ENCODE peak calls at places on chromosomes 6 and 20, in six cellular contexts. F is right cardiac atrium; N is CD8-positive, alpha-beta memory T cell; S is psoas muscle; J is transverse colon; M is neuronal stem cell. E is an unnamed sample.

GRCh38 chr6:162712694-162713093 is 14.9 kb downstream of the PRKN start:
- DNase-seq in F (no peak), N (no peak), S (no peak), J (no peak), M (no peak), E (no peak)

GRCh38 chr6:80472276-80472675 is 365.8 kb downstream of the BCKDHB start:
- DNase-seq in F (no peak), N (no peak), S (no peak), J (no peak), M (no peak), E (no peak)

GRCh38 chr6:7673063-7673536 is 52.8 kb upstream of the BMP6 start:
- DNase-seq in F (peak; percentile 51), N (no peak), S (peak; percentile 70), J (peak; percentile 63), M (peak; percentile 26), E (no peak)

GRCh38 chr20:17936306-17936790 is 32.2 kb downstream of the SNX5 start:
- DNase-seq in F (no peak), N (no peak), S (no peak), J (no peak), M (no peak), E (no peak)

GRCh38 chr6:32109114-32109764 is at the start of gene TNXB:
- DNase-seq in F (peak; percentile 76), N (no peak), S (peak; percentile 80), J (peak; percentile 35), M (no peak), E (no peak)

GRCh38 chr20:3759884-3760283 is 7.7 kb downstream of the ADISSP start:
- DNase-seq in F (no peak), N (no peak), S (no peak), J (no peak), M (no peak), E (no peak)

GRCh38 chr20:51871943-51872342 is 69.6 kb upstream of the SALL4 start:
- DNase-seq in F (no peak), N (no peak), S (no peak), J (no peak), M (no peak), E (no peak)

GRCh38 chr6:111823831-111824607 is 49.2 kb downstream of the FYN start:
- DNase-seq in F (no peak), N (peak; percentile 57), S (no peak), J (no peak), M (no peak), E (no peak)

GRCh38 chr20:45154183-45154582 is 20.5 kb upstream of the PI3 start:
- DNase-seq in F (no peak), N (no peak), S (no peak), J (no peak), M (no peak), E (no peak)

GRCh38 chr6:84272298-84272697 is 44.9 kb upstream of the CEP162 start:
- DNase-seq in F (no peak), N (no peak), S (no peak), J (no peak), M (no peak), E (no peak)

DNA sequence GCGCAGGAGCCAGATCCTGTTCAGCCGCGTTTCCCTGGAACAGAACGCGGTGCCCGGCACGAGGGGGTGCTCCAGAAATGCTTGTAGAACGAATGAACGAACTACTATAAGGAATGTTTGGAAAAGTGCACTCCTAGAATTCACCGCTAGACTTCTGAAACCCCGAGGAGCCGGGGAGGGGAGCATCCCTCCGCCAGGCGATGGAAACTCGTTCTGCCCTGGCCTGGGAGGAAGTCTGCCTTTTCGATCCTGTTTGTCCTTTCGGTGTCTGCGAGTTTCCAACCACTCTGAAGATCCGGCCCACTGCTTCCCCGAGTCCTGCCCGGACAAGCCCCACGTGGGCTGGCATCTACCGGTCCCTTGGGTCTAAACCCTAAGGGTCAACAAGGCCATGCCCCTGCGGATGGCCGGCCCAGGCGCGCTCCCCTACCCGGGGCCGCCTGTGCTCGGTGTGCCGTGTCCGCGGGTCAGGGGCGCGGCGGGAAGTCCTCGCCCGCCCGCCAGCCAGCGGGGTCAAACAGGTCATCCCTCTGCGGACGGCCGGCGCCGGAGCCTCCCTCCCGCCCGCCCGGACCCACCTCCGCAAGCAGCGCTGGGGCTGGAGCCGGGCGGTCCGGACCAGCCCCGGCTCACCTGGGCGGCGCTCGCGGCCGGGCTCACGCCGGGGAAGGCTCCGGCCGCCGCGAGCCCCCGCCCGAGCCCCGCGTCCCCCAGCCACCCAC is 521 bp downstream of the SULF2 start:
- DNase-seq in F (peak; percentile 68), N (no peak), S (peak; percentile 59), J (peak; percentile 27), M (no peak), E (peak; percentile 59)
- H3K27me3 ChIP-seq in F (no peaks in the 10 kb centered on the region), N (peaks cover 6% of the 10 kb centered on the region), S (peaks cover 55% of the 10 kb centered on the region), J (no peaks in the 10 kb centered on the region), M (peaks cover 4% of the 10 kb centered on the region), E (no peaks in the 10 kb centered on the region)

GRCh38 chr6:42929088-42929927 is at the start of gene CNPY3:
- DNase-seq in F (peak; percentile 93), N (peak; percentile 97), S (peak; percentile 97), J (peak; percentile 96), M (peak; percentile 97), E (peak; percentile 96)

GRCh38 chr6:42933195-42933594 is 3.9 kb downstream of the CNPY3 start:
- DNase-seq in F (no peak), N (no peak), S (no peak), J (no peak), M (no peak), E (no peak)

GRCh38 chr6:42929928-42930360 is 664 bp downstream of the CNPY3 start:
- DNase-seq in F (peak; percentile 25), N (peak; percentile 46), S (no peak), J (peak; percentile 48), M (no peak), E (no peak)

GRCh38 chr6:42935322-42935721 is 6.0 kb downstream of the CNPY3 start:
- DNase-seq in F (no peak), N (no peak), S (no peak), J (no peak), M (no peak), E (no peak)

DNA sequence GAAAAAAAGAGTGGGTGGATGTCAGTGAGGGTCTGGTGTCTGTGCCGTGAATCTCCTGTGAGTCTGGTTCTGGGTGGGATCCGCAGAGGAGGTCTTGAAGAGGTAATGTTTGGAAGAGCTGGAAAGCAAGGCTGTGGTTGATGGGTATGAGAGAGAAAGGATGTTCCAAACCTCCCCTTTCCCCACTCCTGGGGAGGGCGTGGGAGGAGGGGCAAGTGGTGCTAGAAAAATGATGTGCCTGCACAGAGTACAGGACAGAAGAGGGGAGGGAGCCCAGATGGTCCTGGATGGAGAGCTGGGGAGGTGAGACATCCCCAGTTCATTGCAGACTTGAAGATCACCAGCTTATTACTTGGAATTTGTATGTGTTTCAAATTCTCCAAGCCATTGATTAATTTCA is 3.1 kb downstream of the CNPY3 start:
- DNase-seq in F (no peak), N (no peak), S (no peak), J (no peak), M (no peak), E (no peak)
- H3K4me1 ChIP-seq in F (no peaks in the 10 kb centered on the region), N (peaks cover 45% of the 10 kb centered on the region), S (peaks cover 13% of the 10 kb centered on the region), J (peaks cover 16% of the 10 kb centered on the region), M (peaks cover 4% of the 10 kb centered on the region), E (peaks cover 2% of the 10 kb centered on the region)

DNA sequence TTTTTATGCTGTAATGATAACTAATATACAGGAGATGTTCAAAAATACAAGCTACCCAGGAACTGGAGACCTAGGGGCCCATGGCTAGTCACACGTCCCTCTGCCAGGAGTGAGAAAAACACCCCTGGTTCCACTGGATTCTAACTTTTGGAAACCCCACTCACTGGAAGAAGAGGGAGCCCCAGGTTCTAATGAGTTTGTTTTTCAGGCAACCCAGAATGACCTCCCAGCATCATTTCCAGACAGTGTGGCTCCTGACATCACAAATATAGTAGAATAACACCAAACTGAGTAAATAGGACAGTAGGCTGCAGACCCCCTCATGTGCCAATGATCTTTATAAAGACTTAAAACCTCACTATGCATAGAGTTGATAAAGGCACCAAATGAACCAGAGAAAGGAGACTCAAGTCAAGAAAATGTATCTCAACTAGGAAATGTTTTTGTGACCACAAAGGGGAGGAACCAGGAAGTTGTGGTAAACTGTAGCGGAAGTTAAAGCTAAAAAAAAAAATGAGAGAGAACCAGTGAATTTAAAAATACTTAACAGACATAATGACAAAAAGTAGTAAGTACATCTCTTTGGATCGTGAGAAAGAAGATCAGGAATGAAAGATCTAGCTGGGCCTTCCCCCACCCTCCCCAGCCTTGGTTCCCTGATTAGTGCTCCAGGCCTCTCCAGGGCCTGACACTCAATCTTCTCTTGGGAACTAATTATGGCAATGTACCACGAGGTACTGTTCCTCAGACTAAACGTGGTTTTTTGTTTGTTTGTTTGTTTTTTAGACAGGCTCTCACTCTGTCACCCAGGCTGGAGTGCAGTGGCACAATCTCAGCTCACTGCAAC is 19.8 kb downstream of the HLA-E start:
- DNase-seq in F (no peak), N (no peak), S (no peak), J (no peak), M (no peak), E (no peak)
- H3K4me3 ChIP-seq in F (no peak overlapping the region), N (peak overlapping the region; percentile 27), S (no peak overlapping the region), J (no peak overlapping the region), M (no peak overlapping the region), E (no peak overlapping the region)

GRCh38 chr20:1881240-1881835 is 13.9 kb upstream of the SIRPA start:
- DNase-seq in F (no peak), N (no peak), S (peak; percentile 66), J (no peak), M (no peak), E (no peak)
- H3K27me3 ChIP-seq in F (no peaks in the 10 kb centered on the region), N (no peaks in the 10 kb centered on the region), S (no peaks in the 10 kb centered on the region), J (no peaks in the 10 kb centered on the region), M (peaks cover 53% of the 10 kb centered on the region), E (no peaks in the 10 kb centered on the region)

GRCh38 chr6:151390276-151391020 is 911 bp downstream of the ZBTB2 start:
- DNase-seq in F (peak; percentile 98), N (peak; percentile 98), S (peak; percentile 99), J (peak; percentile 97), M (peak; percentile 99), E (peak; percentile 98)
- H3K4me1 ChIP-seq in F (peaks cover 3% of the 10 kb centered on the region), N (peaks cover 68% of the 10 kb centered on the region), S (peaks cover 47% of the 10 kb centered on the region), J (peaks cover 33% of the 10 kb centered on the region), M (peaks cover 17% of the 10 kb centered on the region), E (peaks cover 4% of the 10 kb centered on the region)

E was measured in BE2C.